ENCODE peak calls at places on chromosomes 11 and 22, in five cellular contexts. N is WTC11, U is K562, M is H1, X is HepG2. A is an unnamed sample.
A peak's percentile ranks its signal among the peaks of the same experiment; 100 is the strongest.

GRCh38 chr11:11976476-11977187 is 31.8 kb downstream of the DKK3 start:
- DNase-seq in N (no peak), U (no peak), M (no peak), X (no peak), A (no peak)

GRCh38 chr11:58006940-58007339 is 16.7 kb upstream of the OR9Q1 start:
- DNase-seq in N (no peak), U (no peak), M (no peak), X (no peak), A (no peak)

GRCh38 chr11:47186937-47187681 is 875 bp upstream of the PACSIN3 start:
- DNase-seq in N (peak; percentile 74), U (peak; percentile 37), M (no peak), X (peak; percentile 64), A (no peak)

GRCh38 chr11:125166903-125167291 is 2.3 kb downstream of the PKNOX2 start:
- DNase-seq in N (no peak), U (no peak), M (no peak), X (no peak), A (no peak)

GRCh38 chr11:2138075-2138435 is 1.1 kb downstream of the IGF2 start:
- DNase-seq in N (peak; percentile 43), U (no peak), M (no peak), X (no peak), A (no peak)

GRCh38 chr22:39534092-39534506 is 1.6 kb upstream of the RPS19BP1 start:
- DNase-seq in N (no peak), U (no peak), M (no peak), X (peak; percentile 73), A (no peak)

GRCh38 chr22:22035771-22036314 is 53.3 kb upstream of the TOP3B start:
- DNase-seq in N (no peak), U (no peak), M (no peak), X (no peak), A (no peak)

GRCh38 chr11:57155838-57156583 is 25.7 kb upstream of the LRRC55 start:
- DNase-seq in N (no peak), U (no peak), M (no peak), X (no peak), A (no peak)

GRCh38 chr11:130315354-130315970 is 745 bp upstream of the ZBTB44 start:
- DNase-seq in N (peak; percentile 77), U (no peak), M (no peak), X (no peak), A (no peak)

GRCh38 chr22:22684605-22685561 is 40.5 kb downstream of the GGTLC2 start:
- DNase-seq in N (peak; percentile 68), U (peak; percentile 86), M (no peak), X (no peak), A (no peak)

GRCh38 chr22:19774628-19775027 is 14.1 kb downstream of the TBX1 start:
- DNase-seq in N (peak; percentile 1), U (no peak), M (no peak), X (no peak), A (no peak)

DNA sequence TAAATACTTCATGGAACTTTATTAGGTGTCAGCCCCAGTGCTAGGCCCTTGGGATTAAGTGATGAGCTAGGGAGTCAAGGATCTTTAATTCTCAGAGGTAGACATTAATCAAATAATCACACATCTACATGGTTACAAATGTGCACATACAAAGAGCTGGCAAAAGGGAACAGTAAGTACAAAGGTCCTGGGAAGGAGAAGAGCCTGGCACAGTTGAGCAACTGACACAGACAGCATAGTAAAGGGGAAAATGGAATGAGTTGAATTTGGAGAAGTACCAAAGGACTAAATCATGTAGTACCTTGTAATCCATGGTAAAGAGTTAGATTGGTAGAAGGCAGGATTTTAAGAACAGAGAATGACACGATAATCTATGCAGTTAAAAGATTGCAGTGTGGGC is 116.3 kb downstream of the APIP start:
- DNase-seq in N (no peak), U (no peak), M (no peak), X (no peak), A (no peak)
- TF ChIP-seq ATF2 in N (no peak), U (no peak), M (no peak), X (no peak), A (no peak)

DNA sequence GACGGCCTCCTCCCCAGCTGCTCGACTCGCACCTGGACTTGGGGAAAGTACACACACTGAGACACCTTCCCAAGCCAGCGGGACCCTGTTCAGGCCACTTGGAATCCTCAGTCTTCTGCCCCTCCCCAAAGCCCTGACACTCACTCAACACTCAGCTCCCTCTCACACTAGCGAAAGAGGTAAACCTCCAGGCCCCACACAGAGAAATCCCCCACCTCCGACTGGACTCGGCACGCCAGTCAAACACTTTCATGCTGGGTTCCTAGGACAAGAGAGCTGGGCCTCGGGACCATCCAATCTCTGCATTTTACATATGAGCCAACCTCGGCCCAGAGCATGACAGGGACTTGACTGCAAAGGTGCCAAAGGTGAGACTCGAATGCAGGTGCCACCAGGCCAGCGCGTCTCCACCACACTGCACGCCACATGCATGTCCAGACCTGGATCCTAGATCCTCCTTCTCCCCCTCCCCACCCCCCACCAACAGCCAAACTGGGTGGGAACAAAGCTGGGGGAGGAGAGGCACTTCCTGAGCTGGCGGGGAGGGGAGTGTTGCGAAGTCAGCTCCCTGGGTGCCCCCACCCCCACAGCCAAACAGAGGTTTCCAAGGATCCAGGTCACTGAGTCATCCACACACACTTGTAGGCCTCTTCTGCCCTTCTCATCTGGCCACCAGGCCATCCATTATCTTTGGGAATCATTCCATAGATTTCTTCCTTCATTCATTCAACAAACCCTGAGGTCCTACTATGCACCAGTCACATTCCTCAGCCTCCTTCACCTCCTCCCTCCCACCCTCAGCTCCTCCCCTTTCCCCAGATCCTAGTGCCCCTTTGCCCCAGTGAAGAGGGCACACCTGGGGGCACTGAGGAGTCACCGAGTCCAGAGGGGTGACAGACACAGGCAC is 10.7 kb upstream of the CD5 start:
- DNase-seq in N (no peak), U (peak; percentile 29), M (no peak), X (no peak), A (no peak)
- TF ChIP-seq ATF2 in N (no peak), U (no peak), M (no peak), X (no peak), A (no peak)

GRCh38 chr22:29254283-29254653 is 13.5 kb downstream of the RHBDD3 start:
- DNase-seq in N (no peak), U (no peak), M (no peak), X (no peak), A (no peak)
- TF ChIP-seq ATF2 in N (no peak), U (no peak), M (no peak), X (no peak), A (no peak)

GRCh38 chr11:20364412-20364792 is 888 bp downstream of the HTATIP2 start:
- DNase-seq in N (no peak), U (peak; percentile 51), M (no peak), X (no peak), A (no peak)
- TF ChIP-seq ATF2 in N (no peak), U (no peak), M (no peak), X (no peak), A (no peak)